ENCODE peak calls at places on chromosome X, in four cellular contexts. A is HCT116, M is breast epithelium, B is stomach. N is an unnamed sample.

GRCh38 chrX:68717663-68718442 is 70.4 kb downstream of the STARD8 start:
- DNase-seq in A (no peak), B (peak), M (no peak), N (no peak)

GRCh38 chrX:79290596-79290995 is 76.5 kb downstream of the ITM2A start:
- DNase-seq in M (no peak), A (no peak), B (no peak), N (no peak)

GRCh38 chrX:82756272-82756671 is 751.8 kb upstream of the POU3F4 start:
- DNase-seq in B (no peak), A (no peak), M (no peak), N (no peak)

GRCh38 chrX:110847334-110847733 is 51.7 kb upstream of the CHRDL1 start:
- DNase-seq in A (peak), B (no peak), M (no peak), N (peak)

GRCh38 chrX:3244955-3245354 is 101.5 kb downstream of the MXRA5 start:
- DNase-seq in B (no peak), M (no peak), A (no peak), N (no peak)

GRCh38 chrX:119381349-119381944 is 17.7 kb upstream of the SLC25A43 start:
- DNase-seq in A (no peak), M (no peak), B (no peak), N (no peak)

GRCh38 chrX:13376857-13377441 is 57.1 kb upstream of the ATXN3L start:
- DNase-seq in A (no peak), M (no peak), B (no peak), N (peak)

GRCh38 chrX:96480081-96480480 is 204.6 kb upstream of the DIAPH2 start:
- DNase-seq in B (no peak), M (no peak), A (no peak), N (no peak)

GRCh38 chrX:47202877-47203276 is 9.2 kb downstream of the UBA1 start:
- DNase-seq in M (no peak), B (no peak), A (no peak), N (no peak)

GRCh38 chrX:38260231-38260630 is 39.6 kb upstream of the SRPX start:
- DNase-seq in A (peak), M (no peak), B (no peak), N (no peak)

GRCh38 chrX:49901068-49901467 is 21.3 kb upstream of the CLCN5 start:
- DNase-seq in M (no peak), B (no peak), A (no peak), N (no peak)

GRCh38 chrX:12867746-12868145 is 874 bp downstream of the TLR7 start:
- DNase-seq in A (no peak), B (no peak), M (no peak), N (no peak)

GRCh38 chrX:47649781-47650163 is 591 bp downstream of the ELK1 start:
- DNase-seq in M (no peak), A (no peak), B (no peak), N (no peak)

GRCh38 chrX:115190636-115191489 is 1.7 kb downstream of the RBMXL3 start:
- DNase-seq in A (no peak), B (no peak), M (no peak), N (no peak)

GRCh38 chrX:39958850-39959249 is 138.9 kb downstream of the BCOR start:
- DNase-seq in M (no peak), B (no peak), A (no peak), N (no peak)

GRCh38 chrX:40471965-40472648 is 108.7 kb upstream of the ATP6AP2 start:
- DNase-seq in B (peak), M (peak), A (no peak), N (no peak)

GRCh38 chrX:103253608-103254007 is 1.3 kb downstream of the TCEAL8 start:
- DNase-seq in M (no peak), B (no peak), A (no peak), N (no peak)

GRCh38 chrX:103256651-103257050 is 1.7 kb upstream of the TCEAL8 start:
- DNase-seq in A (no peak), M (no peak), B (no peak), N (no peak)

GRCh38 chrX:103250977-103251376 is 4.0 kb downstream of the TCEAL8 start:
- DNase-seq in M (no peak), B (no peak), A (no peak), N (no peak)

GRCh38 chrX:103254921-103255455 is at the start of gene TCEAL8:
- DNase-seq in M (peak), B (peak), A (peak), N (peak)

DNA sequence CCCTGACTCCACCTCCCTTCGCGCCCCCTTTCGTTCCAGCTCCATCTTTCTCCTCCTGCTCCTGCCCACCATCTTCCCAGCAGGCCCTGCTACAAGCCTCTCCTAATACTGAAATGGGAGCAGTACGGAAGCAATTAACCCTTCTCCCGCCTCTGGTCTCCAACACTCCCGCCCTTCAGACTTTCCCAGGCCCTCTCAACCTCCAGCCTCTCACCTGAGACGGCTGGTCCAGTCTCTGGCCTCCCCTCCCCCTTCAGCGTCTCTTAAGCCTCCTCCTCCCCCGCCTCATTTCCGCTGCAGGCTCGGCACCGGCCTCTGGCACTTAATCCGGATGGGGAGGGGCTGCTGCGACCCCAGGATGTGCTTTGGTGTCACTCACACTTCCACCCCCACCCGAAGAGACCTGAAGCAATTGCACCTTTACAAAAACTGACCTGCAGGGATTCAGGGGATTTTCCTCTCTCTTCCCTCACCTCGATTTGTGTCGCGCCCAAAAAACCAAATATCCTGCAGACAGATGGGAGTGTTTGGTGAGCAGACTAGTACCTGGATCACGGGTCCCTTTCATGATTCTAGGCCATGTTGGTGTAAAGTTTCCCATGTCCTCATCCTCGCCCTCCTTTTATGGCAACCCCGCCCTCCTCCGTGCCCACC is 657 bp downstream of the TCEAL8 start:
- DNase-seq in B (peak), A (peak), M (no peak), N (no peak)
- TF ChIP-seq POLR2AphosphoS5 in B (no peak), A (peak), M (no peak), N (no peak)

GRCh38 chrX:54439967-54440871 is at the start of gene TSR2:
- DNase-seq in A (peak), B (peak), M (peak), N (peak)
- H3K27ac ChIP-seq in A (peak), B (peak), M (peak), N (peak)

GRCh38 chrX:64205735-64206491 is 405 bp upstream of the AMER1 start:
- DNase-seq in M (peak), B (peak), A (peak), N (peak)
- TF ChIP-seq POLR2AphosphoS5 in M (peak), B (peak), A (peak), N (peak)

DNA sequence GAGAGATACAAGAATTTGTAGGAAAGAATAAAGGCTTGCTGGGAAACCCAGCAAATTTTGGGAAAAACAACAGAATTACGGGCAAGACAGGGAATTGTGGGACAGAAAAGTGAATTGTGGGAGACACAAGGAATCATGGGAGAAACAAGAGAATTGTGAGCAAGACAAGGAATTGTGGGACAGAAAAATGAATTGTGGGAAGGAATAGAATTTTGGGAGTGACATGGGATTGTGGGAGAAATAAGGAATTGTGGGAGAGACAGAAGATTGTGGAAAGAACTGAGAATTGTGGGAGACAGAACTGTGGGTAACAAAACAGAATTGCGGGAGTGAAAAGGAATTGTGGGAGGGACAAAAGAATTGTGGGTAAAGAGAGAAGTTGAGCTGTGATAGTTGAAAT is 1.2 kb upstream of the HCCS start:
- DNase-seq in B (no peak), M (no peak), A (no peak), N (no peak)
- H3K27ac ChIP-seq in B (no peak), M (no peak), A (no peak), N (no peak)